ENCODE peak calls at places on chromosome 4, in five cellular contexts. Y is mesenchymal stem cell, D is IMR-90, B is H9, Z is H1. F is an unnamed sample.

GRCh38 chr4:48985976-48986653 is at the start of gene CWH43:
- DNase-seq in Y (no peak), D (no peak), B (peak), Z (peak), F (peak)

GRCh38 chr4:146245246-146245645 is 30.9 kb downstream of the REELD1 start:
- DNase-seq in Y (no peak), D (peak), B (no peak), Z (no peak), F (no peak)

GRCh38 chr4:52660643-52661042 is 1.5 kb upstream of the USP46 start:
- DNase-seq in Y (no peak), D (no peak), B (no peak), Z (no peak), F (no peak)

GRCh38 chr4:149896428-149896827 is 80.8 kb upstream of the IQCM start:
- DNase-seq in Y (peak), D (peak), B (no peak), Z (no peak), F (no peak)

GRCh38 chr4:129545599-129546278 is 449.8 kb downstream of the C4orf33 start:
- DNase-seq in Y (no peak), D (no peak), B (no peak), Z (no peak), F (no peak)

GRCh38 chr4:60962286-60962685 is 237.8 kb upstream of the ADGRL3 start:
- DNase-seq in Y (no peak), D (no peak), B (peak), Z (no peak), F (no peak)

GRCh38 chr4:159010563-159011260 is 92.2 kb upstream of the RAPGEF2 start:
- DNase-seq in Y (no peak), D (peak), B (no peak), Z (no peak), F (no peak)

GRCh38 chr4:59484948-59485347 is 1715.2 kb upstream of the ADGRL3 start:
- DNase-seq in Y (no peak), D (no peak), B (no peak), Z (no peak), F (no peak)

GRCh38 chr4:148270600-148270999 is 171.6 kb downstream of the NR3C2 start:
- DNase-seq in Y (no peak), D (no peak), B (no peak), Z (no peak), F (no peak)

GRCh38 chr4:88226143-88226542 is 58.2 kb downstream of the PPM1K start:
- DNase-seq in Y (no peak), D (no peak), B (no peak), Z (no peak), F (no peak)

GRCh38 chr4:88230399-88230798 is 54.0 kb downstream of the PPM1K start:
- DNase-seq in Y (no peak), D (no peak), B (no peak), Z (no peak), F (no peak)

GRCh38 chr4:88227734-88228133 is 56.6 kb downstream of the PPM1K start:
- DNase-seq in Y (no peak), D (no peak), B (no peak), Z (no peak), F (no peak)

GRCh38 chr4:88225216-88226107 is 58.9 kb downstream of the PPM1K start:
- DNase-seq in Y (peak), D (peak), B (no peak), Z (no peak), F (no peak)

GRCh38 chr4:88230953-88231835 is 53.2 kb downstream of the PPM1K start:
- DNase-seq in Y (no peak), D (peak), B (no peak), Z (no peak), F (no peak)
- H2BK15ac ChIP-seq in Y (no peak), D (peak), B (no peak), Z (no peak), F (no peak)

DNA sequence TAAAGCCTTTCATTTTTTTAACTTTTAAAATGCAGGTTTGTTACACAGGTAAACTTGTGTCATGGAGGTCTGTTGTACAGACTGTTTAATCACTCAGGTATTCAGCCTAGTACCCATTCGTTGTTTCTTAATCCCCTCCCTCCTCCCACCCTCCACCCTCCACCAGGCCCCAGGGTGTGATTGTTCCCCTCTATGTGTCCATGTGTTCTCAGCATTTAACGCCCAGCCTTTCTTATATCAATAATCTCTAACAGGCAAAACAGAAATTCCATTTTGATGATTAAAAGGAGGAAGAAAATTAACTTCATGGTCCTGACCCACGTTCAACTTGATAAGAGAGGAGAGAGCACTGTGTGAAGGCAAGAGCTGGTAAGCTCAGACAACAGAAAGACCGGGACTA is 75.1 kb downstream of the TSPAN5 start:
- DNase-seq in Y (no peak), D (no peak), B (no peak), Z (no peak), F (no peak)
- H2AK5ac ChIP-seq in Y (no peak), D (peak), B (no peak), Z (no peak), F (no peak)

DNA sequence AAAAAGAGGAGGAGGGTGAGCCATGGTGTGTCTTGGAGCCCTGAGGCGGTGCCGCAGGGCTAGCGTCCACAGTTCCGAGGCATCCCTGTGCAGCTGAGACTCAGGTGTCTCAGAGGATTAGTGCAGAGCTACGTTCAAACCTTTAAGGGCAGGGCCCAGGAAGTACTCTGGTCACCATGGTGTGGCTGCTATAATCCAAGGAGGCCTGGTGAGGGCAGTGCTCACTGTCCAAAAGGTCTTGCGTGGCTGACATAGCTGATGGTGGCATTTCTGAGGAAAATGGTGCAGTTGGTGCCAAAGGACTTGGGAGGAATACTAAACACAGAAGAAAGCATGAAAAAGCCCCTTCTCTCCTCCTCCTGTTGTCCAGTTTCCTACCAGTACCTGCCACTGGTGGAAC is 146.9 kb downstream of the DCHS2 start:
- DNase-seq in Y (no peak), D (no peak), B (peak), Z (no peak), F (no peak)
- H2AFZ ChIP-seq in Y (no peak), D (no peak), B (no peak), Z (no peak), F (no peak)

DNA sequence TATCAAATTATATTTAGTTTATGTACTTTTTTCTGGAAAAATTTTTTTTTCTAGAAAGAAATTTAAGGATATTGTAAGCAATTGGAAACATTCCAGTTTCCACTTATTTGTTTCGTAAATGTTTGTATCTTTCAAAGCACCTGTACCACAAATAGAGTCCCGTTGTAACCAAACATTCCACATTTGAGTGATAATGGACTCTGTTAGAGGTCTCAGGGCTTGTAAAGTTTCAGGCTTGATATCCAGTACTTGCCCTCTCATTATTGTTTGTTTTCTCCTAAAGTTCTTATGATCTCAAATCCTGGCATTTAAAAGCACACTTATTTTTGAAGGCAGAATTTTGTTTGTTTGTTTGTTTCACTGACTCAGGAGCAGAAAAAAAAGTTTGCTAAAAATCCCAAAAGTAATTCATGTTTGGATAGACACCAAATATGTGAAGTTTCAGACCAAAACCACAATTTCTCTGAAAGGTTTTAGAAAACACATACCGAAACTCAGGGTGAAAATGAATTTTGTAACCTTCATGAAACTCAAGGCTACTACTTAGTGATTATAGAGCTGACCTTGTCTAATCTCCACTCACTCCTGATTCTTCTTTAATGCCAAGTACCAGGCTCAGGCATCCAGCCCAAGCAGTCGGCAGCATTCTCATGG is 5.7 kb upstream of the TMEM192 start:
- DNase-seq in Y (no peak), D (no peak), B (no peak), Z (no peak), F (no peak)
- H2BK15ac ChIP-seq in Y (no peak), D (no peak), B (no peak), Z (no peak), F (no peak)

F was measured in neuronal stem cell.